ENCODE peak calls at places on chromosome 5, in four cellular contexts. N is GM12878, I is GM12891, B is SK-N-SH. T is an unnamed sample.

GRCh38 chr5:123422433-123423277 is 548 bp downstream of the CEP120 start:
- DNase-seq in I (peak), B (no peak), N (no peak), T (no peak)

GRCh38 chr5:94422819-94423218 is 195.6 kb downstream of the KIAA0825 start:
- DNase-seq in B (no peak), N (no peak), I (no peak), T (no peak)

GRCh38 chr5:138724470-138725146 is 28.6 kb upstream of the CTNNA1 start:
- DNase-seq in I (no peak), B (no peak), N (no peak), T (no peak)

GRCh38 chr5:174323878-174324281 is 278.4 kb downstream of the NSG2 start:
- DNase-seq in N (no peak), B (peak), I (peak), T (peak)

GRCh38 chr5:180820788-180821321 is 18.2 kb upstream of the MGAT1 start:
- DNase-seq in I (no peak), N (no peak), B (no peak), T (no peak)

GRCh38 chr5:158877124-158877581 is 222.6 kb downstream of the EBF1 start:
- DNase-seq in N (no peak), I (no peak), B (no peak), T (no peak)

GRCh38 chr5:145484195-145484594 is 350.9 kb downstream of the PRELID2 start:
- DNase-seq in N (no peak), I (no peak), B (no peak), T (no peak)

GRCh38 chr5:81425569-81425968 is 31.6 kb upstream of the ACOT12 start:
- DNase-seq in B (peak), N (no peak), I (no peak), T (no peak)

GRCh38 chr5:3845249-3845648 is 249.6 kb downstream of the IRX1 start:
- DNase-seq in B (no peak), N (no peak), I (no peak), T (no peak)

GRCh38 chr5:64000096-64000495 is 37.9 kb upstream of the HTR1A start:
- DNase-seq in I (no peak), N (no peak), B (no peak), T (no peak)

GRCh38 chr5:89582768-89583339 is 699.9 kb upstream of the MEF2C start:
- DNase-seq in B (no peak), N (no peak), I (no peak), T (no peak)

GRCh38 chr5:75395277-75395676 is 58.3 kb downstream of the HMGCR start:
- DNase-seq in B (no peak), N (no peak), I (no peak), T (no peak)

GRCh38 chr5:124513216-124513615 is 233.2 kb downstream of the ZNF608 start:
- DNase-seq in B (no peak), I (no peak), N (no peak), T (no peak)

GRCh38 chr5:97838214-97838613 is 655.2 kb upstream of the RIOK2 start:
- DNase-seq in N (peak), I (no peak), B (no peak), T (no peak)

GRCh38 chr5:43036409-43036808 is 3.7 kb downstream of the ANXA2R start:
- DNase-seq in N (no peak), B (no peak), I (no peak), T (no peak)

GRCh38 chr5:73729329-73729728 is 103.3 kb downstream of the ARHGEF28 start:
- DNase-seq in B (no peak), I (no peak), N (no peak), T (no peak)

GRCh38 chr5:14773588-14773987 is 98.0 kb downstream of the ANKH start:
- DNase-seq in B (no peak), N (no peak), I (no peak), T (no peak)

GRCh38 chr5:136772541-136772940 is 407.2 kb upstream of the TRPC7 start:
- DNase-seq in I (no peak), B (no peak), N (no peak), T (no peak)

GRCh38 chr5:111668713-111669112 is 88.3 kb downstream of the NREP start:
- DNase-seq in I (no peak), N (no peak), B (peak), T (no peak)

GRCh38 chr5:142320851-142321560 is 3.8 kb downstream of the SPRY4 start:
- DNase-seq in I (no peak), B (peak), N (no peak), T (no peak)

GRCh38 chr5:169706758-169707450 is 69.8 kb downstream of the DOCK2 start:
- DNase-seq in I (no peak), B (no peak), N (no peak), T (no peak)

GRCh38 chr5:142537938-142538337 is 148.0 kb downstream of the FGF1 start:
- DNase-seq in N (no peak), B (no peak), I (no peak), T (no peak)

GRCh38 chr5:8905021-8905420 is 640.9 kb downstream of the SEMA5A start:
- DNase-seq in I (no peak), B (no peak), N (no peak), T (no peak)

GRCh38 chr5:54360089-54360488 is 49.7 kb upstream of the ARL15 start:
- DNase-seq in I (no peak), N (no peak), B (no peak), T (no peak)

DNA sequence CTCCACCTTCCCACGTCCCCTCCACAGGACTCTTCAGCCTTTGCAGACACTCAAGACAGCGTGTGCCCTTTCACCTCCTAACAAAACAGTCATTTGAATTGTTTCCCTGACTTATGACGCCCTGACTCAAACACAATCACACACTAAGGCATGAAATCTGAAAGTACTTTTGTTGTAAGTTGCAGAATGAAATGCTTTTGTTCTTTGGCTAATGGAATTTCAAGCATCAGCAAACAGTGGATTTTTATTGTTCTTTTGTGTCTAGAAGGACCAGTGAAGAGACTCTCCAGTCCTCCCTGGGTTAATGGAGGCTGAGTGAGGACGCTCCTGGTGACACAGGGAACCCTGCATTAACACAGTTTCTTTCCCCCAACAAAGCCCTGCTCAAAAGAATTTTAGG is 380.1 kb downstream of the CTNND2 start:
- DNase-seq in B (no peak), N (no peak), I (no peak), T (no peak)
- TF ChIP-seq TAF1 in B (no peak), N (no peak), I (no peak), T (no peak)

GRCh38 chr5:6767481-6768063 is 54.3 kb downstream of the TENT4A start:
- DNase-seq in B (no peak), N (no peak), I (no peak), T (no peak)

GRCh38 chr5:6768590-6769230 is 55.5 kb downstream of the TENT4A start:
- DNase-seq in I (no peak), N (no peak), B (no peak), T (no peak)

GRCh38 chr5:6763191-6763590 is 50.0 kb downstream of the TENT4A start:
- DNase-seq in B (no peak), I (no peak), N (no peak), T (no peak)

GRCh38 chr5:6766558-6767191 is 53.4 kb downstream of the TENT4A start:
- DNase-seq in I (no peak), B (peak), N (no peak), T (no peak)

GRCh38 chr5:6765612-6766525 is 52.6 kb downstream of the TENT4A start:
- DNase-seq in N (peak), I (peak), B (peak), T (peak)
- TF ChIP-seq TAF1 in N (no peak), I (no peak), B (no peak), T (no peak)

GRCh38 chr5:149638136-149638535 is 56.8 kb downstream of the ARHGEF37 start:
- DNase-seq in B (no peak), N (no peak), I (no peak), T (no peak)
- TF ChIP-seq TAF1 in B (no peak), N (no peak), I (no peak), T (no peak)

GRCh38 chr5:77029376-77029885 is 773 bp upstream of the AGGF1 start:
- DNase-seq in N (no peak), I (no peak), B (no peak), T (no peak)

GRCh38 chr5:77030097-77031071 is at the start of gene AGGF1:
- DNase-seq in N (peak), I (peak), B (peak), T (peak)

GRCh38 chr5:77035950-77036349 is 5.7 kb downstream of the AGGF1 start:
- DNase-seq in I (no peak), B (no peak), N (no peak), T (no peak)

GRCh38 chr5:77033338-77033737 is 3.1 kb downstream of the AGGF1 start:
- DNase-seq in I (no peak), B (no peak), N (no peak), T (no peak)

DNA sequence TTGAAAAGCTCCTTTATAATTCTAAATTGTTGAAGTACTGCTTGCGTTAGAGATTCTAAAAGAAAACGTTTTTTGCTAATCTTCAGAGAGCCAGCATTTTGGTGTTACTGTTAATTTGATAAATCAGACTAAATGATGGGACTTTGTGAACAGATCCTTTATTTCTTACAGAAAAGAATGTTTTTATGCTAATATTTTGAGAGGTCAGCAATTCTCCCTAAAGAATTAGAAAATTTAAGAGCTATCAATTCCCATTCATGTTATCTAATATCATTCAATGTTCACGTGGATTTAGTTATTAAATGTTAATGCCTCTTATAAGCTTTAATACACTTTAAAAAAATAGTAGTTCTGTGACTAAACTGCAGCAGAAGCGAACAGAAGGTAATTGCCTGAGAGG is 2.4 kb downstream of the AGGF1 start:
- DNase-seq in I (no peak), B (no peak), N (no peak), T (no peak)
- TF ChIP-seq TAF1 in I (no peak), B (no peak), N (no peak), T (no peak)

GRCh38 chr5:128052764-128053163 is 30.8 kb upstream of the SLC12A2 start:
- DNase-seq in B (no peak), N (no peak), I (no peak), T (no peak)

DNA sequence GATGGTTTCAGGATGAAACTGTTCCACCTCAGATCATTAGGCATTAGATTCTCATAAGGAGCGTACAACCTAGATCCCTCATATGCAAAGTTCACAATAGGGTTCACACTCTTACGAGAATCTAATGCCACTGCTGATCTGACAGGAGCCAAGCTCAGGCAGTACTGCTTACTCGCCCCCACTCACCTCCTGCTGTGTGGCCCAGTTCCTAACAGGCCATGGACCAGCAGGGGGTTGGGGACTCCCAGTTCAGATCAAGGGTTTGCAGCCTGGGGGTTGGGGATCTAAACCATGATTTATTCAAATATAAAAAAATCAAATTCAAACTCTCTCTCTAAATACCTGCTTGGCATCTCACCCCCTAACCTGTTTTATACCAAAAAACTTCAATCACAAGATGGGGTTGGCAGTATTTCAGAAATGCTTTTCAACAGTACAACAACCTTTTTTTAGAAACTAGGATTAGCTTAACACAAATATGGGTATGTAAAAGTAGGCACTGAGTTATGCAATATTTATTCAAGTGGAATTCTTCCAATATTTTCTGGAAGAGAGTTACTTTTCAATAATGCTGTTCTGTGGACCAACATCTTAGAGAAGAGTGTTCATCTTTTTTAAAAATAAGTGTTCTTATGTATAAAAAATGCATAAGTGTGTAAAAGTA is 30.1 kb upstream of the SLC12A2 start:
- DNase-seq in N (no peak), I (no peak), B (no peak), T (no peak)
- TF ChIP-seq TAF1 in N (no peak), I (no peak), B (no peak), T (no peak)

DNA sequence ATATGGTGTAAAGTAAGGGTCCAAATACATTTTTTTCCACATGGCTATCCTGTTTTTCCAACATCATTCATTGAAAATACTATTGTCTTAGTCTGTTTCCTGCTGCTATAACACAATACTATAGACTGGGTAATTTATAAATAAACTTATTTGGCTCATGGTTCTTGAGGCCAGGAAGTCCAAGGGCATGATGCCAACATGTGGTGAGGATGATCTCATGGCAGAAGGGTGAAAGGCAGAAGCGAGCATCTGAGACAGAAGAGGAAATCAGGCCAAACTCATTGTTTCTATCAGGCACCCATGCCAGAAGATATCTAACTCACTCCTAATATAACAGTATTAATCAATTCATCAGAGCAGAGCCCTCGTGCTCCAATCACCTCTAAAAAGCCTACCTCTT is 42.6 kb downstream of the ANKRD55 start:
- DNase-seq in I (no peak), B (no peak), N (no peak), T (no peak)
- TF ChIP-seq TAF1 in I (no peak), B (no peak), N (no peak), T (no peak)

DNA sequence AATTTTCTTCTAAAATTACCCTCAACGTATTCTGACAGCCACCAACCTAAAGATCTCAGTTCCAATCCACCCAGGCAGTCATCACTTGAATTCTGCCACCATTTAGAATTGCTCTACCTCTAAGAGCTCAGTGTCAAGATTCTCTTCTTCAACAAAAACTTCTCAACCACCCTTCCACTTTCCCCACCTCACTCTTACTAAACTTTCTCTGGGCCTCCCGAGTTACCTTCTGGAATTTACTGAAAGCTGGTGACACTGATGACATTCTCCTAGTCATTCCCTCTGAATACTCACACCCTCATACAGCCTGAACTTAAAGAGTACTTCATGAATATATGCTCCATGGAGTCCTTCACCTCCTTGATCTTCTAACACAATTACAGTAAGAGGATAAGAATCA is 209.5 kb downstream of the TSSK1B start:
- DNase-seq in I (no peak), N (no peak), B (no peak), T (no peak)
- TF ChIP-seq TAF1 in I (no peak), N (no peak), B (no peak), T (no peak)

DNA sequence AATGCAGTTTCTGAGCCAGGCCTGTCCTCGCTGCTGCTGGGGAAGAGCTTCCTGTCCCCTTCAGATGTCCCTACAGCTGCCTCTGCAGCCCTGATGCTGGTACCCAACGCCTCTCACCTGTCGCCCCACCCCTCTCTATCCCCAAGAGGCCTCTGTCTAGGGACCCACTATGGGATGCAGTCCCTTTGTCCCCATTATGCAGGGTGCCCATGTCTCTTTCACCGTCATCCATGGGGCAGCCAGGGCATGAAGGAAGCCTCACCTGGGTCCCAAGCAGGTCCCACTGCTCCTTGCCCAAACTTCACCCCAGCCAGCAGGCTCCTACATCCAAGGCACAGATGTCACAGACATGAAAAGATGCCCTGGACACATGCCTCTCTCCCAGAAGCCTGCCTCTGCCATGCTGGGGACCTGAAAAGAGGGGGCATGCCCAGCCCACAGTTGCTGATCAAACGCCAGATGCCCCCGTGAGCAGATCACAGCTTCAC is 81.2 kb downstream of the ADAMTS2 start:
- DNase-seq in N (no peak), B (peak), I (no peak), T (no peak)
- TF ChIP-seq TAF1 in N (no peak), B (no peak), I (no peak), T (no peak)

DNA sequence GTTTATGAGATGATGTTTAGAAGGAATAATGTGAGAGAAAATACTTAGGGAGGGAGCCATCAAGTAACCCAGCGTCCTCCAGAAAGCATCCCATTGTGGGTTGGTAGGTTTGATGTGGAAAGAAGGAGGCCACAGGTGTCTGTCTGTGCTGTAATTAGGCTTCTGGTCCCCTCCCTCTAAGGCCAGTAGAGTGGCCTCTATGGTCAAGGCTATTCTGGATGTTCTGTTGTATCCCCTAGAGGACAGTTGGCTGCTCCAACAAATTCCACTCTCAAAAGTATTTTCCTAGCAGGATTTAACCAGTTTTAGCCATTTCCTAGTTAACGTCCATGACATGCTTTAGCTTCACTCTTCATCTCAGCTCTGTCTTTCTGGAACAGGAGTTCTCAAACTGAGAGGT is 106.5 kb downstream of the EGFLAM start:
- DNase-seq in N (no peak), I (no peak), B (no peak), T (no peak)
- TF ChIP-seq TAF1 in N (no peak), I (no peak), B (no peak), T (no peak)